ENCODE peak calls at places on chromosomes 2 and 18, in ten cellular contexts. One of them, this sample, is unnamed.

GRCh38 chr2:138105358-138105757 is 141.1 kb downstream of the HNMT start:
- DNase-seq in neural progenitor cell: no peak
- DNase-seq in mammary epithelial cell: no peak
- DNase-seq in GM12865: no peak
- DNase-seq in heart left ventricle: no peak
- DNase-seq in epithelial cell of proximal tubule: no peak
- DNase-seq in upper lobe of right lung: no peak
- DNase-seq in MM.1S: no peak
- DNase-seq in heart right ventricle: no peak
- DNase-seq in stomach: no peak
- DNase-seq in this sample: no peak

GRCh38 chr2:74267068-74267467 is 68.7 kb downstream of the MTHFD2 start:
- DNase-seq in neural progenitor cell: peak; percentile 45
- DNase-seq in heart left ventricle: no peak
- DNase-seq in heart right ventricle: no peak
- DNase-seq in epithelial cell of proximal tubule: peak; percentile 1
- DNase-seq in upper lobe of right lung: no peak
- DNase-seq in stomach: peak; percentile 53
- DNase-seq in mammary epithelial cell: peak; percentile 10
- DNase-seq in GM12865: peak; percentile 66
- DNase-seq in MM.1S: peak; percentile 67
- DNase-seq in this sample: no peak

GRCh38 chr2:136116111-136116812 is 1.7 kb downstream of the CXCR4 start:
- DNase-seq in neural progenitor cell: peak; percentile 88
- DNase-seq in mammary epithelial cell: no peak
- DNase-seq in upper lobe of right lung: peak; percentile 88
- DNase-seq in stomach: peak; percentile 56
- DNase-seq in MM.1S: peak; percentile 51
- DNase-seq in GM12865: peak; percentile 49
- DNase-seq in heart right ventricle: peak; percentile 62
- DNase-seq in heart left ventricle: peak; percentile 71
- DNase-seq in epithelial cell of proximal tubule: no peak
- DNase-seq in this sample: no peak

GRCh38 chr2:163345795-163346573 is 389.8 kb downstream of the FIGN start:
- DNase-seq in epithelial cell of proximal tubule: peak; percentile 33
- DNase-seq in mammary epithelial cell: peak; percentile 66
- DNase-seq in MM.1S: peak; percentile 80
- DNase-seq in heart left ventricle: no peak
- DNase-seq in GM12865: peak; percentile 62
- DNase-seq in neural progenitor cell: peak; percentile 76
- DNase-seq in stomach: no peak
- DNase-seq in upper lobe of right lung: no peak
- DNase-seq in heart right ventricle: peak; percentile 5
- DNase-seq in this sample: peak; percentile 77

GRCh38 chr2:26807788-26808460 is 22.1 kb downstream of the CENPA start:
- DNase-seq in epithelial cell of proximal tubule: no peak
- DNase-seq in stomach: no peak
- DNase-seq in upper lobe of right lung: no peak
- DNase-seq in heart right ventricle: no peak
- DNase-seq in heart left ventricle: no peak
- DNase-seq in neural progenitor cell: peak; percentile 54
- DNase-seq in GM12865: no peak
- DNase-seq in mammary epithelial cell: no peak
- DNase-seq in MM.1S: no peak
- DNase-seq in this sample: peak; percentile 45

GRCh38 chr2:83587309-83587708 is 871.8 kb downstream of the SUCLG1 start:
- DNase-seq in epithelial cell of proximal tubule: no peak
- DNase-seq in stomach: no peak
- DNase-seq in heart right ventricle: no peak
- DNase-seq in mammary epithelial cell: no peak
- DNase-seq in heart left ventricle: no peak
- DNase-seq in MM.1S: no peak
- DNase-seq in neural progenitor cell: no peak
- DNase-seq in GM12865: no peak
- DNase-seq in upper lobe of right lung: no peak
- DNase-seq in this sample: no peak

GRCh38 chr2:226799211-226799975 is at the start of gene IRS1:
- DNase-seq in heart left ventricle: peak; percentile 81
- DNase-seq in MM.1S: peak; percentile 86
- DNase-seq in neural progenitor cell: peak; percentile 94
- DNase-seq in GM12865: peak; percentile 73
- DNase-seq in mammary epithelial cell: peak; percentile 71
- DNase-seq in epithelial cell of proximal tubule: no peak
- DNase-seq in heart right ventricle: peak; percentile 65
- DNase-seq in stomach: peak; percentile 75
- DNase-seq in upper lobe of right lung: peak; percentile 86
- DNase-seq in this sample: peak; percentile 91

GRCh38 chr2:170218456-170218855 is 40.5 kb downstream of the MYO3B start:
- DNase-seq in epithelial cell of proximal tubule: no peak
- DNase-seq in GM12865: no peak
- DNase-seq in heart right ventricle: no peak
- DNase-seq in upper lobe of right lung: no peak
- DNase-seq in heart left ventricle: no peak
- DNase-seq in mammary epithelial cell: no peak
- DNase-seq in stomach: no peak
- DNase-seq in neural progenitor cell: no peak
- DNase-seq in MM.1S: no peak
- DNase-seq in this sample: no peak

GRCh38 chr18:60675801-60676200 is 303.2 kb upstream of the MC4R start:
- DNase-seq in mammary epithelial cell: no peak
- DNase-seq in heart right ventricle: no peak
- DNase-seq in neural progenitor cell: no peak
- DNase-seq in epithelial cell of proximal tubule: no peak
- DNase-seq in stomach: peak; percentile 64
- DNase-seq in GM12865: no peak
- DNase-seq in heart left ventricle: no peak
- DNase-seq in upper lobe of right lung: no peak
- DNase-seq in MM.1S: no peak
- DNase-seq in this sample: no peak

GRCh38 chr2:181750305-181750704 is 70.0 kb upstream of the NEUROD1 start:
- DNase-seq in epithelial cell of proximal tubule: no peak
- DNase-seq in stomach: no peak
- DNase-seq in MM.1S: no peak
- DNase-seq in GM12865: no peak
- DNase-seq in mammary epithelial cell: no peak
- DNase-seq in heart right ventricle: no peak
- DNase-seq in heart left ventricle: no peak
- DNase-seq in upper lobe of right lung: no peak
- DNase-seq in neural progenitor cell: peak; percentile 5
- DNase-seq in this sample: no peak

GRCh38 chr2:102268529-102269524 is 42.5 kb upstream of the IL1RL1 start:
- DNase-seq in heart right ventricle: no peak
- DNase-seq in upper lobe of right lung: no peak
- DNase-seq in GM12865: no peak
- DNase-seq in stomach: no peak
- DNase-seq in neural progenitor cell: no peak
- DNase-seq in epithelial cell of proximal tubule: no peak
- DNase-seq in MM.1S: no peak
- DNase-seq in heart left ventricle: no peak
- DNase-seq in mammary epithelial cell: no peak
- DNase-seq in this sample: peak; percentile 87

GRCh38 chr2:238227587-238228032 is 12.2 kb downstream of the HES6 start:
- DNase-seq in MM.1S: no peak
- DNase-seq in heart right ventricle: no peak
- DNase-seq in upper lobe of right lung: no peak
- DNase-seq in epithelial cell of proximal tubule: no peak
- DNase-seq in stomach: no peak
- DNase-seq in heart left ventricle: no peak
- DNase-seq in neural progenitor cell: no peak
- DNase-seq in mammary epithelial cell: no peak
- DNase-seq in GM12865: no peak
- DNase-seq in this sample: no peak

GRCh38 chr2:162029287-162029901 is 44.6 kb downstream of the DPP4 start:
- DNase-seq in mammary epithelial cell: peak; percentile 78
- DNase-seq in stomach: peak; percentile 27
- DNase-seq in GM12865: no peak
- DNase-seq in upper lobe of right lung: no peak
- DNase-seq in neural progenitor cell: no peak
- DNase-seq in heart right ventricle: peak; percentile 30
- DNase-seq in MM.1S: no peak
- DNase-seq in epithelial cell of proximal tubule: peak; percentile 39
- DNase-seq in heart left ventricle: peak; percentile 54
- DNase-seq in this sample: no peak

GRCh38 chr18:12376034-12376717 is 851 bp downstream of the AFG3L2 start:
- DNase-seq in stomach: peak; percentile 32
- DNase-seq in MM.1S: peak; percentile 36
- DNase-seq in upper lobe of right lung: no peak
- DNase-seq in GM12865: peak; percentile 54
- DNase-seq in heart right ventricle: peak; percentile 47
- DNase-seq in mammary epithelial cell: peak; percentile 41
- DNase-seq in heart left ventricle: peak; percentile 42
- DNase-seq in epithelial cell of proximal tubule: no peak
- DNase-seq in neural progenitor cell: peak; percentile 33
- DNase-seq in this sample: peak; percentile 28

GRCh38 chr2:27231921-27232320 is 14.8 kb downstream of the CAD start:
- DNase-seq in epithelial cell of proximal tubule: no peak
- DNase-seq in heart right ventricle: no peak
- DNase-seq in mammary epithelial cell: no peak
- DNase-seq in heart left ventricle: no peak
- DNase-seq in GM12865: no peak
- DNase-seq in stomach: no peak
- DNase-seq in MM.1S: no peak
- DNase-seq in upper lobe of right lung: no peak
- DNase-seq in neural progenitor cell: no peak
- DNase-seq in this sample: no peak

GRCh38 chr2:127415593-127416485 is 2.4 kb upstream of the PROC start:
- DNase-seq in epithelial cell of proximal tubule: no peak
- DNase-seq in stomach: peak; percentile 87
- DNase-seq in upper lobe of right lung: peak; percentile 92
- DNase-seq in heart left ventricle: peak; percentile 60
- DNase-seq in heart right ventricle: peak; percentile 30
- DNase-seq in MM.1S: peak; percentile 38
- DNase-seq in GM12865: peak; percentile 68
- DNase-seq in mammary epithelial cell: peak; percentile 72
- DNase-seq in neural progenitor cell: peak; percentile 90
- DNase-seq in this sample: peak; percentile 40
- H3K4me3 ChIP-seq in epithelial cell of proximal tubule: peak overlapping the region; percentile 48
- H3K4me3 ChIP-seq in stomach: peak overlapping the region; percentile 42
- H3K4me3 ChIP-seq in upper lobe of right lung: peak overlapping the region; percentile 58
- H3K4me3 ChIP-seq in heart left ventricle: peak overlapping the region; percentile 47
- H3K4me3 ChIP-seq in heart right ventricle: peak overlapping the region; percentile 42
- H3K4me3 ChIP-seq in MM.1S: peak overlapping the region; percentile 54
- H3K4me3 ChIP-seq in GM12865: peak overlapping the region; percentile 28
- H3K4me3 ChIP-seq in mammary epithelial cell: peak overlapping the region; percentile 26
- H3K4me3 ChIP-seq in neural progenitor cell: peak overlapping the region; percentile 44
- H3K4me3 ChIP-seq in this sample: peak overlapping the region; percentile 51

GRCh38 chr2:11745613-11746375 is 638 bp upstream of the LPIN1 start:
- DNase-seq in mammary epithelial cell: no peak
- DNase-seq in stomach: no peak
- DNase-seq in GM12865: no peak
- DNase-seq in heart right ventricle: no peak
- DNase-seq in MM.1S: no peak
- DNase-seq in neural progenitor cell: no peak
- DNase-seq in upper lobe of right lung: no peak
- DNase-seq in heart left ventricle: no peak
- DNase-seq in epithelial cell of proximal tubule: no peak
- DNase-seq in this sample: no peak

GRCh38 chr2:11744631-11745394 is 1.6 kb upstream of the LPIN1 start:
- DNase-seq in epithelial cell of proximal tubule: no peak
- DNase-seq in heart left ventricle: no peak
- DNase-seq in mammary epithelial cell: no peak
- DNase-seq in MM.1S: peak; percentile 83
- DNase-seq in heart right ventricle: no peak
- DNase-seq in stomach: no peak
- DNase-seq in upper lobe of right lung: no peak
- DNase-seq in neural progenitor cell: peak; percentile 75
- DNase-seq in GM12865: no peak
- DNase-seq in this sample: peak; percentile 75

GRCh38 chr2:11748018-11748860 is 1.8 kb downstream of the LPIN1 start:
- DNase-seq in mammary epithelial cell: no peak
- DNase-seq in epithelial cell of proximal tubule: no peak
- DNase-seq in neural progenitor cell: no peak
- DNase-seq in heart right ventricle: no peak
- DNase-seq in upper lobe of right lung: no peak
- DNase-seq in MM.1S: peak; percentile 66
- DNase-seq in heart left ventricle: no peak
- DNase-seq in GM12865: no peak
- DNase-seq in stomach: no peak
- DNase-seq in this sample: no peak

GRCh38 chr2:11746807-11747459 is 501 bp downstream of the LPIN1 start:
- DNase-seq in neural progenitor cell: peak; percentile 62
- DNase-seq in heart right ventricle: no peak
- DNase-seq in GM12865: no peak
- DNase-seq in stomach: peak; percentile 41
- DNase-seq in upper lobe of right lung: no peak
- DNase-seq in heart left ventricle: peak; percentile 36
- DNase-seq in mammary epithelial cell: peak; percentile 49
- DNase-seq in epithelial cell of proximal tubule: no peak
- DNase-seq in MM.1S: peak; percentile 44
- DNase-seq in this sample: peak; percentile 52

DNA sequence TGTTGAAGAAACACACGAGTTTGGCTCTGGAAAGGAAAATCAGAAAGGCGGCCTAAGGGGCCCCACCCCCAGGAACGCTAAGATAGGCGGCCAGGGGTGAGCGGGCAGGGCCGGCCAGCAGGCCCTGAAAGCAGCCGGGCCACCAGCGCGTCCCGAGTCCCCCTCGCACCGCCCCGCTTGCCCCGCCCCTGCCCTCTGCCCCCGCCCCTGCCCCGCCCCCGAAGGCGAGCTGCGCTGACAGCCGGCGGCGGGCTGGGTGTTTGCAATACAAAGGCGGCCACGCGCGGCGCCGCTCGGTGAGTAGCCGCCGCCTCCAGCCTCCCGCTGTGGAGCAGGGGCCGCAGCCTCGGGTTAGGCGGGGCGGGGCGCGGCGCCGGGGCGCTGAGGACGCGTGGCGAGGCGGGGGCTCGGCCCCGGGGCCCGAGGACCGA is at the start of gene LPIN1:
- DNase-seq in neural progenitor cell: peak; percentile 96
- DNase-seq in epithelial cell of proximal tubule: no peak
- DNase-seq in mammary epithelial cell: peak; percentile 78
- DNase-seq in stomach: peak; percentile 93
- DNase-seq in heart left ventricle: peak; percentile 91
- DNase-seq in GM12865: peak; percentile 89
- DNase-seq in heart right ventricle: peak; percentile 89
- DNase-seq in MM.1S: peak; percentile 88
- DNase-seq in upper lobe of right lung: peak; percentile 95
- DNase-seq in this sample: peak; percentile 91
- TF ChIP-seq CTCF in neural progenitor cell: peak; percentile 10
- TF ChIP-seq CTCF in epithelial cell of proximal tubule: no peak
- TF ChIP-seq CTCF in mammary epithelial cell: no peak
- TF ChIP-seq CTCF in stomach: no peak
- TF ChIP-seq CTCF in heart left ventricle: no peak
- TF ChIP-seq CTCF in GM12865: no peak
- TF ChIP-seq CTCF in heart right ventricle: no peak
- TF ChIP-seq CTCF in MM.1S: no peak
- TF ChIP-seq CTCF in upper lobe of right lung: no peak
- TF ChIP-seq CTCF in this sample: no peak

GRCh38 chr2:221571108-221571390 is 1.1 kb downstream of the EPHA4 start:
- DNase-seq in epithelial cell of proximal tubule: no peak
- DNase-seq in upper lobe of right lung: no peak
- DNase-seq in GM12865: peak; percentile 16
- DNase-seq in heart left ventricle: no peak
- DNase-seq in stomach: no peak
- DNase-seq in mammary epithelial cell: no peak
- DNase-seq in MM.1S: no peak
- DNase-seq in neural progenitor cell: no peak
- DNase-seq in heart right ventricle: no peak
- DNase-seq in this sample: peak; percentile 12
- H3K4me3 ChIP-seq in epithelial cell of proximal tubule: peak overlapping the region; percentile 63
- H3K4me3 ChIP-seq in upper lobe of right lung: peak overlapping the region; percentile 74
- H3K4me3 ChIP-seq in GM12865: no peak overlapping the region
- H3K4me3 ChIP-seq in heart left ventricle: peak overlapping the region; percentile 74
- H3K4me3 ChIP-seq in stomach: peak overlapping the region; percentile 73
- H3K4me3 ChIP-seq in mammary epithelial cell: peak overlapping the region; percentile 71
- H3K4me3 ChIP-seq in MM.1S: peak overlapping the region; percentile 94
- H3K4me3 ChIP-seq in neural progenitor cell: peak overlapping the region; percentile 97
- H3K4me3 ChIP-seq in heart right ventricle: peak overlapping the region; percentile 78
- H3K4me3 ChIP-seq in this sample: peak overlapping the region; percentile 62

GRCh38 chr2:215320679-215321078 is 8.8 kb downstream of the ATIC start:
- DNase-seq in heart right ventricle: no peak
- DNase-seq in mammary epithelial cell: no peak
- DNase-seq in GM12865: no peak
- DNase-seq in MM.1S: no peak
- DNase-seq in epithelial cell of proximal tubule: no peak
- DNase-seq in heart left ventricle: no peak
- DNase-seq in upper lobe of right lung: no peak
- DNase-seq in stomach: no peak
- DNase-seq in neural progenitor cell: no peak
- DNase-seq in this sample: no peak
- TF ChIP-seq CTCF in heart right ventricle: no peak
- TF ChIP-seq CTCF in mammary epithelial cell: no peak
- TF ChIP-seq CTCF in GM12865: no peak
- TF ChIP-seq CTCF in MM.1S: no peak
- TF ChIP-seq CTCF in epithelial cell of proximal tubule: no peak
- TF ChIP-seq CTCF in heart left ventricle: no peak
- TF ChIP-seq CTCF in upper lobe of right lung: no peak
- TF ChIP-seq CTCF in stomach: no peak
- TF ChIP-seq CTCF in neural progenitor cell: no peak
- TF ChIP-seq CTCF in this sample: no peak

This sample was measured in choroid plexus epithelial cell.